ENCODE peak calls at places on chromosome 10, in six cellular contexts. P, A, G, X, I and L are unnamed samples.

GRCh38 chr10:126080303-126080825 is 184.0 kb downstream of the FANK1 start:
- DNase-seq in P (no peak), I (no peak), A (no peak), G (no peak), X (no peak), L (no peak)

GRCh38 chr10:58335306-58336005 is 650 bp downstream of the UBE2D1 start:
- DNase-seq in P (peak), A (peak), X (peak), G (no peak), I (peak), L (peak)

GRCh38 chr10:129568562-129569344 is 101.7 kb downstream of the MGMT start:
- DNase-seq in I (no peak), A (no peak), X (no peak), P (no peak), G (no peak), L (no peak)

GRCh38 chr10:78292250-78292986 is 258.8 kb downstream of the RPS24 start:
- DNase-seq in X (no peak), P (no peak), A (no peak), I (no peak), G (no peak), L (peak)

GRCh38 chr10:46530249-46531186 is 25.9 kb downstream of the GPRIN2 start:
- DNase-seq in A (peak), I (no peak), G (no peak), P (no peak), X (peak), L (peak)

GRCh38 chr10:17742918-17743317 is 9.1 kb upstream of the TMEM236 start:
- DNase-seq in A (peak), I (peak), G (no peak), P (peak), X (peak), L (peak)

GRCh38 chr10:6563075-6563474 is 17.0 kb downstream of the PRKCQ start:
- DNase-seq in A (no peak), G (no peak), I (no peak), X (no peak), P (no peak), L (no peak)

GRCh38 chr10:47099445-47099844 is 188.2 kb downstream of the PTPN20 start:
- DNase-seq in X (no peak), G (no peak), P (no peak), I (no peak), A (no peak), L (no peak)

GRCh38 chr10:6579193-6579903 is 728 bp downstream of the PRKCQ start:
- DNase-seq in A (no peak), X (no peak), I (no peak), P (peak), G (no peak), L (no peak)

GRCh38 chr10:97682042-97682441 is 5.0 kb downstream of the AVPI1 start:
- DNase-seq in X (peak), A (no peak), P (no peak), I (no peak), G (no peak), L (no peak)

GRCh38 chr10:97679594-97679993 is 7.4 kb downstream of the AVPI1 start:
- DNase-seq in I (no peak), P (no peak), X (no peak), G (no peak), A (no peak), L (no peak)

GRCh38 chr10:97673736-97674525 is 13.1 kb downstream of the AVPI1 start:
- DNase-seq in I (no peak), P (peak), A (no peak), X (no peak), G (no peak), L (peak)

GRCh38 chr10:97676770-97677581 is 10.1 kb downstream of the AVPI1 start:
- DNase-seq in A (peak), I (peak), G (no peak), P (peak), X (peak), L (peak)
- TF ChIP-seq MYC in A (no peak), I (no peak), G (no peak), P (no peak), X (no peak), L (no peak)

GRCh38 chr10:32357056-32357735 is 10.2 kb upstream of the EPC1 start:
- DNase-seq in I (no peak), A (no peak), P (no peak), X (no peak), G (no peak), L (no peak)
- H3K4me3 ChIP-seq in I (no peak), A (no peak), P (no peak), X (no peak), G (no peak), L (no peak)

DNA sequence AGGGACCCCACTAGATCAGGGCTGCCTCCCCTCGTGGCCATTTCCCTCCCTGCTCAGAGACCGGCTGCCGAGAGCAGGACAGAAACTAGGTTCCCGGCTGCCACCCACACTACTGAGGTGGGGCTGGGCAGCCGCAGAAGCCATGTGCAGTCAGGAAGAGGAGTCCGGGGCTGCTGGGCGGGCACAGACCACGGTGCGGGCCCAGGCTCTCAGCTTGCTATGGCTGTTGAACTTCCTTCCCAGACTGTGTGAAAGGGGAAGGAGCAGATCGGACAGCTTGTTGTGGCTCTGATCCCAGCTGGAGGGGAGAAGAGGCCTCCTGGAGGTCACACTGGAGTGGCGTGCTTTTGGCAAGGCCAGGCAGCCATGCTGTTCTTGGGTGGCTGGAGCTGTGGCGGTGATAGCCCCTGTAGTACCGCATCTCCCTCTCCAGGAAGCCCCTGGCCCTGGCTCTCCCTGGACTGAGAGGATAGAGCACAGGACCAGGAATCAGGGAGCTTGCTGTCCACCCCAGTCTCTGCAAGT is 56.8 kb downstream of the HK1 start:
- DNase-seq in X (no peak), G (no peak), P (peak), A (no peak), I (peak), L (peak)
- TF ChIP-seq MYC in X (no peak), G (no peak), P (no peak), A (no peak), I (no peak), L (no peak)

DNA sequence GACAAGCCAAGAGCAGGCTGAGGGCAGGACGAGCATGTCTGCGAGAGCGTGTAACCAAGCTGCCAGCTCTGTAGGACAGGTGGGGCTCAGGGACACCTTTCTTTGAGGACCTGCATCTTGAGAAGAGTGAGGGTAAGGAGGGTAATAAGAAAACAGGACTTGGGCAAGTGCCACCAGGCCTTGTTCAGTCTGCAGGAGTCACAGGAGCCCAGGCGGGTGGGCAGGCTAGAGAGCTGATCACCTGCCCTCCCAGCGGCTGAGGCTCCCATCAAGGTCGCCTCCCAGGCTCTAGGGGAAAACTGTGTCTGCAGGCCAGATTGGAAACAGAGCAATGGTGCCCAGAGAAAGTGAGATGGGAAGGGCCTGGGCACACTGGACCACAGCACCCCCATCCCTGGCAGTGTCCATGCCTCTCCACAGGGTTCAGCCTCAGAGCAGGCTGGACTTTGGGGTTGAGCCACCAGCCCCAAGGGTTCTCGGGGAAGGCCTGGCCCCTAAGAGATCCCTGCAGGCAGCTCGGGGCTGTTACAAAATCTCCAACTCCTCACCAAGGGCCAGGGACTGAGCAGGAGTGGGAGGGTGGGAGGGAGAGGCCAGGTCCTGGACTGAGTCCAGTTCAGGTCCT is 162.1 kb downstream of the GRID1 start:
- DNase-seq in G (no peak), A (no peak), P (no peak), I (no peak), X (no peak), L (no peak)
- H3K4me3 ChIP-seq in G (no peak), A (no peak), P (no peak), I (no peak), X (no peak), L (no peak)

GRCh38 chr10:75284097-75284485 is 48.3 kb upstream of the COMTD1 start:
- DNase-seq in X (no peak), G (no peak), A (no peak), I (no peak), P (no peak), L (no peak)
- TF ChIP-seq MYC in X (no peak), G (no peak), A (no peak), I (no peak), P (no peak), L (no peak)

DNA sequence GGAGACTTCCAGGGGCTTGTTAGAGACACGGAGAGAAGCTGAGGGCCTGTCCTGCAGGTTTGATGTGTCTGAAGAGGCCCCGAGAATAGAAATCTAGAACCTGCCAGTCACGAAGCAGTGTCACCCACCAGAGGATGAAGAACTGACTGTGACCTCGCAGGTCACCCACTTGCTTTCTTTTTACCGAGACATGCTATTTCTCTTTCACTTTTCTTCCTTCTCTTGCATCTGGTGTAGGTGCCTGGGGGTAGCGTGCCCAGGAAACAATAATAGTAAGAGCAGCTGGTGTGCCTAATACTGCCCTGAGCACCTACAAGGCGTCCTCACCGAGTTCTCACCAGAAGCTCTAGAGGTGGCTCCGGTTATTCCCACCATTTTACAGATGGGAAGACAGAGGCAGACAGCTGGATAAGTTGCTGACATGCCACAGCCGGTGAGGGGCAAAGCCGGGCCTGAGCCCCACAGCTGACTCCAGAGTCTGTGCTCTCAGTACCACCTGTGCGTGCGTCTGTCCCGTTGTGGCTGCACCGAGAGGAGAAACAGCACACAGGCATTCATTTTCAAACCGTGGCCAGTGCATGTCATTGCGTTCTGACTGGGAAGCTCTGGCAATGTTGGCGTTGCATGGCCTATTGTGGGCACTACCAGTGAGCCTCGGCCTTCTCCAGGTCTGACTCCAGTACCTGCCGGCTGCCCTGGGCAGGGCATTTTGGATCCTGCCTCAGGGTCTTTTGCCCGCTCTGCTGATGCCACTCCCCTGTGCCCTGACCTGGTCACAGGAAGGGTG is 7.8 kb downstream of the CHST3 start:
- DNase-seq in I (no peak), P (no peak), G (no peak), X (no peak), A (no peak), L (no peak)
- H3K4me3 ChIP-seq in I (no peak), P (no peak), G (no peak), X (no peak), A (no peak), L (no peak)

DNA sequence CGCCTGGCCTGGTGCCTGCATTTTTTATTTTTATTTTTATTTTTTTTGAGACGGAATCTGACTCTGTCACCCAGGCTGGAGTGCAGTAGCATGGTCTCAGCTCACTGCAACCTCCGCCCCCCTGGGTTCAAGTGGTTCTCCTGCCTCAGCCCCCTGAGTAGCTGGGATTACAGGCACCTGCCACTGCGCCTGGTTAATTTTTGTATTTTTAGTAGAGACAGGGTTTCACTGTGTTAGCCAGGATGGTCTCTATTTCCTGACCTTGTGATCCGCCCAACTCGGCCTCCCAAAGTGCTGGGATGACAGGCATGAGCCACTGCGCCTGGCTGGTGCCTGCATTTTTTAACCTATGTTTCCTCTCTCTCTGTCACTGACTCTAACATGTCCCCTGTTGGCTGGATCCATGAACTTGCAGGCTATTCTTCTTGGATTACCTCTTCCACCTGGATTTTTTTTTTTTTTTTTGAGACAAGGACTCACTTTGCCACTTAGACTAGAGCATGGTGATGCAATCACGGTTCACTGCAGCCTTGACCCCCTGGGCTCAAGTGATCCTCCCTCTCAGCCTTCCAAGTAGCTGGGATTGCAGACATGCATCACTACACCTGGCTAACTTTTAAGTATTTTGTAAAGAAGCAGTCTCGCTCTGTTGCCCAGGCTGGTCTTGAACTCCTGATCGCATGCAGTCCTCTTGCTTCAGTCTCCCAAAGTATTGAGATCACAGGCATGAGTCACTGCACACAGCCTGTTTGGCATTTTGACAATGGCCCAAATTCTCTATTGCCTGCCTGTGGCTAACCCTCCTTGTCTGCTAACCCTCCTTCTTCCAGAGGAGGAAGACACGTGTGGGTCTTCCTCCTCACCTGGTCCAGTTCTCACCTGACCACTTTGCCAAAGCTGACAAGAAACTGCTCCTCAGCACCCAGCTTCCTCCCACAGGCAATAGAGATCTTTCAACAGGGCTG is 23.0 kb upstream of the PRPF18 start:
- DNase-seq in P (no peak), G (no peak), I (no peak), A (no peak), X (no peak), L (no peak)
- TF ChIP-seq MYC in P (no peak), G (no peak), I (no peak), A (no peak), X (no peak), L (no peak)